ENCODE peak calls at places on chromosomes 13 and 19, in four cellular contexts. A, P, O and I are unnamed samples.

GRCh38 chr19:43639507-43640423 is at the start of gene CADM4:
- DNase-seq in A (no peak), P (no peak), O (peak), I (no peak)

GRCh38 chr19:53961523-53962345 is 1.0 kb upstream of the CACNG8 start:
- DNase-seq in O (no peak), A (no peak), P (no peak), I (no peak)

GRCh38 chr13:51826606-51827005 is 18.4 kb downstream of the TMEM272 start:
- DNase-seq in O (peak), A (no peak), P (no peak), I (peak)

GRCh38 chr13:85665286-85665685 is 133.9 kb downstream of the SLITRK6 start:
- DNase-seq in P (no peak), A (no peak), O (no peak), I (no peak)

GRCh38 chr19:22422220-22422619 is at the start of gene ZNF98:
- DNase-seq in A (peak), P (no peak), O (peak), I (no peak)

GRCh38 chr13:89057274-89057673 is 1386.1 kb downstream of the SLITRK5 start:
- DNase-seq in P (no peak), O (no peak), A (no peak), I (no peak)

GRCh38 chr19:17999685-18000479 is 8.1 kb upstream of the ARRDC2 start:
- DNase-seq in P (no peak), A (peak), O (no peak), I (no peak)

GRCh38 chr19:4208385-4209094 is 20.8 kb upstream of the EBI3 start:
- DNase-seq in O (no peak), A (no peak), P (no peak), I (no peak)

GRCh38 chr19:40995355-40995754 is 4.3 kb downstream of the CYP2B6 start:
- DNase-seq in O (no peak), A (no peak), P (no peak), I (no peak)

GRCh38 chr19:42287017-42287825 is 14.7 kb upstream of the PRR19 start:
- DNase-seq in O (no peak), A (peak), P (no peak), I (no peak)

GRCh38 chr13:33204130-33204927 is 81.2 kb downstream of the STARD13 start:
- DNase-seq in P (no peak), A (peak), O (peak), I (peak)

GRCh38 chr13:95921485-95921884 is 131.7 kb downstream of the UGGT2 start:
- DNase-seq in O (no peak), A (no peak), P (no peak), I (peak)

GRCh38 chr13:43785681-43786471 is 896 bp downstream of the ENOX1 start:
- DNase-seq in O (peak), A (peak), P (no peak), I (peak)

GRCh38 chr19:15251010-15251748 is 18.9 kb upstream of the EPHX3 start:
- DNase-seq in A (peak), O (no peak), P (no peak), I (peak)

GRCh38 chr13:51928231-51928630 is 66.5 kb downstream of the CCDC70 start:
- DNase-seq in P (no peak), A (no peak), O (no peak), I (no peak)

GRCh38 chr13:110552767-110553166 is 8.8 kb downstream of the RAB20 start:
- DNase-seq in P (no peak), A (no peak), O (no peak), I (no peak)

GRCh38 chr13:23427342-23428182 is 5.9 kb downstream of the SACS start:
- DNase-seq in O (no peak), P (no peak), A (peak), I (peak)

GRCh38 chr13:35210234-35210633 is 266.3 kb downstream of the MAB21L1 start:
- DNase-seq in O (no peak), A (no peak), P (no peak), I (peak)

GRCh38 chr19:17847538-17848366 is at the start of gene JAK3:
- DNase-seq in O (peak), P (peak), A (peak), I (peak)

GRCh38 chr19:47512183-47512947 is 2.5 kb downstream of the NAPA start:
- DNase-seq in A (no peak), O (no peak), P (no peak), I (peak)

GRCh38 chr13:75359266-75359665 is 122.7 kb downstream of the TBC1D4 start:
- DNase-seq in P (no peak), O (no peak), A (no peak), I (peak)

GRCh38 chr19:40718774-40719391 is 2.0 kb downstream of the ITPKC start:
- DNase-seq in P (no peak), A (peak), O (peak), I (peak)

GRCh38 chr19:15404780-15405211 is 14.0 kb downstream of the AKAP8L start:
- DNase-seq in P (no peak), A (no peak), O (no peak), I (no peak)

GRCh38 chr13:113116206-113116800 is 6.3 kb upstream of the F10 start:
- DNase-seq in P (no peak), O (no peak), A (no peak), I (no peak)